ENCODE peak calls at places on chromosomes 5 and 9, in ten cellular contexts. V is GM23248, G is HCT116, O is cardiac muscle cell, Z is stomach, R is spleen, K is GM23338, A is aorta, C is lower lobe of right lung, J is endodermal cell. S is an unnamed sample.

GRCh38 chr5:111237470-111237869 is 13.3 kb downstream of the CAMK4 start:
- DNase-seq in V (no peak), G (no peak), O (peak; percentile 15), Z (no peak), R (no peak), K (no peak), A (no peak), C (no peak), J (no peak), S (no peak)

GRCh38 chr9:21558627-21559401 is 76.7 kb upstream of the IFNE start:
- DNase-seq in V (peak; percentile 70), G (no peak), O (peak; percentile 57), Z (peak; percentile 26), R (no peak), K (peak; percentile 50), A (no peak), C (no peak), J (peak; percentile 71), S (no peak)

GRCh38 chr9:32706004-32706749 is 70.7 kb upstream of the TAF1L start:
- DNase-seq in V (peak; percentile 37), G (no peak), O (peak; percentile 15), Z (no peak), R (no peak), K (peak; percentile 49), A (no peak), C (no peak), J (peak; percentile 66), S (no peak)

GRCh38 chr5:15737036-15737821 is 237.2 kb downstream of the FBXL7 start:
- DNase-seq in V (peak; percentile 62), G (no peak), O (peak; percentile 76), Z (no peak), R (no peak), K (no peak), A (no peak), C (no peak), J (no peak), S (no peak)

GRCh38 chr9:134185536-134186011 is 21.2 kb upstream of the RNU6ATAC start:
- DNase-seq in V (no peak), G (no peak), O (no peak), Z (no peak), R (no peak), K (no peak), A (peak; percentile 24), C (no peak), J (peak; percentile 49), S (no peak)

GRCh38 chr9:74952281-74953151 is at the start of gene C9orf40:
- DNase-seq in V (peak; percentile 93), G (peak; percentile 81), O (peak; percentile 89), Z (peak; percentile 91), R (peak; percentile 100), K (peak; percentile 91), A (peak; percentile 98), C (peak; percentile 95), J (peak; percentile 97), S (peak; percentile 77)

GRCh38 chr5:131112424-131112823 is 52.6 kb downstream of the HINT1 start:
- DNase-seq in V (no peak), G (no peak), O (no peak), Z (no peak), R (no peak), K (no peak), A (no peak), C (no peak), J (peak; percentile 40), S (no peak)

GRCh38 chr5:35938518-35939227 is at the start of gene CAPSL:
- DNase-seq in V (peak; percentile 38), G (peak; percentile 36), O (peak; percentile 68), Z (peak; percentile 41), R (no peak), K (peak; percentile 98), A (no peak), C (no peak), J (peak; percentile 95), S (no peak)

GRCh38 chr9:27339661-27340295 is 42.8 kb upstream of the EQTN start:
- DNase-seq in V (no peak), G (no peak), O (no peak), Z (no peak), R (no peak), K (no peak), A (peak; percentile 84), C (peak; percentile 64), J (no peak), S (no peak)

GRCh38 chr5:30596495-30597064 is 596.9 kb upstream of the CDH6 start:
- DNase-seq in V (no peak), G (no peak), O (no peak), Z (no peak), R (no peak), K (no peak), A (no peak), C (no peak), J (no peak), S (no peak)

GRCh38 chr9:14498824-14499223 is 184.9 kb upstream of the NFIB start:
- DNase-seq in V (no peak), G (no peak), O (no peak), Z (no peak), R (no peak), K (no peak), A (no peak), C (no peak), J (no peak), S (no peak)

GRCh38 chr5:163758283-163758711 is 252.9 kb downstream of the MAT2B start:
- DNase-seq in V (peak; percentile 30), G (no peak), O (no peak), Z (no peak), R (no peak), K (no peak), A (no peak), C (no peak), J (no peak), S (no peak)

GRCh38 chr9:4207881-4208615 is 91.8 kb downstream of the GLIS3 start:
- DNase-seq in V (peak; percentile 85), G (no peak), O (peak; percentile 74), Z (no peak), R (no peak), K (no peak), A (no peak), C (no peak), J (no peak), S (no peak)

GRCh38 chr9:4706971-4707622 is 27.7 kb downstream of the CDC37L1 start:
- DNase-seq in V (no peak), G (no peak), O (no peak), Z (no peak), R (no peak), K (no peak), A (no peak), C (no peak), J (no peak), S (no peak)

GRCh38 chr9:98281281-98281680 is 25.8 kb upstream of the TBC1D2 start:
- DNase-seq in V (no peak), G (no peak), O (no peak), Z (no peak), R (no peak), K (no peak), A (no peak), C (no peak), J (no peak), S (no peak)

GRCh38 chr9:98284754-98285153 is 29.3 kb upstream of the TBC1D2 start:
- DNase-seq in V (no peak), G (no peak), O (no peak), Z (no peak), R (no peak), K (no peak), A (no peak), C (no peak), J (peak; percentile 48), S (no peak)

GRCh38 chr9:98276907-98277469 is 21.5 kb upstream of the TBC1D2 start:
- DNase-seq in V (no peak), G (no peak), O (no peak), Z (no peak), R (no peak), K (no peak), A (no peak), C (no peak), J (no peak), S (no peak)

GRCh38 chr9:98280162-98280561 is 24.7 kb upstream of the TBC1D2 start:
- DNase-seq in V (no peak), G (no peak), O (no peak), Z (no peak), R (no peak), K (no peak), A (no peak), C (no peak), J (no peak), S (no peak)

DNA sequence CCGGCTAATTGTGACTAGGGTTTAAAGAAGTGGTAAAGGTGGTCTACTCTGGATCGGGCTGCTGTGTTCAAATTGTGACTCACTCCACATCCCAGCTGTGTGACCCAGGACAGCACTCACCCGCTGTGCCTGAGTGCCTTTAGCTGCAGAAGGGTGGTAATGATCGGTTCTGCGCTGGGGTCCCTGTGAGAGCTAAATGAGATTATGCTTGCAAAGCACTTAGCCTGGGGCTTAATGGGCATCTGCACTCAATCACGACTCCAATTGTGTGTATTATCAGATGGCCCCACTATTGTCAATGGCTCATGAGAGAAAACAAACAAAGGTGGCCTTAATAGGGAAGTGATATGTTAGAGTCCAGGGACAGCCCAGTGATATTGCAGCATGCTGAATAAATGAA is 25.1 kb upstream of the TBC1D2 start:
- DNase-seq in V (no peak), G (no peak), O (no peak), Z (no peak), R (no peak), K (no peak), A (no peak), C (no peak), J (peak; percentile 79), S (no peak)
- H3K27me3 ChIP-seq in V (peaks cover 28% of the 10 kb centered on the region), G (peaks cover 2% of the 10 kb centered on the region), O (no peaks in the 10 kb centered on the region), Z (no peaks in the 10 kb centered on the region), R (no peaks in the 10 kb centered on the region), K (no peaks in the 10 kb centered on the region), A (no peaks in the 10 kb centered on the region), C (no peaks in the 10 kb centered on the region), J (no peaks in the 10 kb centered on the region), S (no peaks in the 10 kb centered on the region)

DNA sequence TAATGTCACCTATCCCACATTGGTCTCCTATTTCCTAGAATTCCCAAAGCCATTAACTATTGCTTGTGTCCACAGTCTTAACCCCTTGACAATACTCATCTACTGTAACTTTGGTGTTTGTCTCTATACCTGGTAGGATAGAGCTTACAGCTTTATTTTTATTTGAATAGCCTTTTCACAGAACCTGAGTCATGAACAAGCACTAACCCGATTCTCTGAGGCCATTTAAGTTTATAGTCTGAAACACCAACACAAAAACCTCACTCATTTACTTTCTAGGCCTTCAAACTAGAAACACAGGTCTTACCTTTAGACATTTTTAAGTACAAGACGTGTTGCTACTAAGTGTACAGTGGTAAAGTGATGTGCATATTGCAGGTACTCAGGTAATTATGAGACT is 22.6 kb downstream of the CSNK1A1 start:
- DNase-seq in V (no peak), G (no peak), O (no peak), Z (no peak), R (no peak), K (no peak), A (no peak), C (no peak), J (no peak), S (no peak)
- H3K4me1 ChIP-seq in V (peaks cover 64% of the 10 kb centered on the region), G (peaks cover 40% of the 10 kb centered on the region), O (peaks cover 46% of the 10 kb centered on the region), Z (peaks cover 64% of the 10 kb centered on the region), R (peaks cover 99% of the 10 kb centered on the region), K (peaks cover 46% of the 10 kb centered on the region), A (peaks cover 2% of the 10 kb centered on the region), C (peaks cover 85% of the 10 kb centered on the region), J (no peaks in the 10 kb centered on the region), S (peaks cover 56% of the 10 kb centered on the region)

GRCh38 chr5:177524941-177525655 is 8.3 kb upstream of the DDX41 start:
- DNase-seq in V (no peak), G (no peak), O (no peak), Z (no peak), R (peak; percentile 39), K (no peak), A (peak; percentile 60), C (no peak), J (no peak), S (peak; percentile 55)
- H3K36me3 ChIP-seq in V (peaks cover 9% of the 10 kb centered on the region), G (peaks cover 25% of the 10 kb centered on the region), O (peaks cover 36% of the 10 kb centered on the region), Z (peaks cover 81% of the 10 kb centered on the region), R (peaks cover 94% of the 10 kb centered on the region), K (peaks cover 7% of the 10 kb centered on the region), A (peaks cover 12% of the 10 kb centered on the region), C (peaks cover 90% of the 10 kb centered on the region), J (peaks cover 93% of the 10 kb centered on the region), S (peaks cover 80% of the 10 kb centered on the region)

GRCh38 chr5:1888541-1889251 is 6.0 kb upstream of the IRX4 start:
- DNase-seq in V (no peak), G (no peak), O (no peak), Z (no peak), R (peak; percentile 68), K (no peak), A (peak; percentile 65), C (peak; percentile 30), J (peak; percentile 43), S (peak; percentile 73)
- H3K27me3 ChIP-seq in V (peaks cover 52% of the 10 kb centered on the region), G (no peaks in the 10 kb centered on the region), O (peaks cover 79% of the 10 kb centered on the region), Z (peaks cover 67% of the 10 kb centered on the region), R (peaks cover 80% of the 10 kb centered on the region), K (peaks cover 67% of the 10 kb centered on the region), A (no peaks in the 10 kb centered on the region), C (peaks cover 82% of the 10 kb centered on the region), J (peaks cover 98% of the 10 kb centered on the region), S (no peaks in the 10 kb centered on the region)